ENCODE peak calls at places on chromosomes 2 and 18, in eight cellular contexts. S, W, T, A, R, O, F and E are unnamed samples.

GRCh38 chr2:171210216-171210863 is 49.6 kb upstream of the TLK1 start:
- DNase-seq in S (no peak), W (no peak), T (no peak), A (no peak), R (no peak), O (no peak), F (no peak), E (no peak)

GRCh38 chr2:111121028-111121872 is 536 bp downstream of the BCL2L11 start:
- DNase-seq in S (peak), W (peak), T (peak), A (peak), R (peak), O (no peak), F (peak), E (peak)

GRCh38 chr18:36460324-36460850 is 162.9 kb downstream of the FHOD3 start:
- DNase-seq in S (no peak), W (no peak), T (no peak), A (no peak), R (no peak), O (no peak), F (no peak), E (no peak)

GRCh38 chr2:10584843-10585475 is 104.8 kb downstream of the NOL10 start:
- DNase-seq in S (no peak), W (no peak), T (no peak), A (no peak), R (no peak), O (no peak), F (no peak), E (no peak)

GRCh38 chr2:223618172-223619035 is 16.2 kb upstream of the SCG2 start:
- DNase-seq in S (no peak), W (no peak), T (no peak), A (peak), R (no peak), O (no peak), F (no peak), E (no peak)

GRCh38 chr2:30670453-30670852 is 136.8 kb downstream of the CAPN13 start:
- DNase-seq in S (no peak), W (no peak), T (no peak), A (no peak), R (peak), O (no peak), F (no peak), E (no peak)

GRCh38 chr2:158716921-158717320 is 78.2 kb upstream of the DAPL1 start:
- DNase-seq in S (no peak), W (no peak), T (no peak), A (no peak), R (no peak), O (no peak), F (no peak), E (no peak)

GRCh38 chr18:21745234-21745633 is 4.6 kb downstream of the MIB1 start:
- DNase-seq in S (no peak), W (no peak), T (no peak), A (peak), R (no peak), O (no peak), F (no peak), E (no peak)

GRCh38 chr18:45755936-45756335 is 32.0 kb downstream of the SLC14A1 start:
- DNase-seq in S (peak), W (peak), T (no peak), A (no peak), R (no peak), O (no peak), F (no peak), E (no peak)

GRCh38 chr2:66507673-66508127 is 72.8 kb downstream of the MEIS1 start:
- DNase-seq in S (no peak), W (no peak), T (no peak), A (no peak), R (no peak), O (no peak), F (no peak), E (no peak)

GRCh38 chr2:227462463-227462951 is 9.4 kb upstream of the AGFG1 start:
- DNase-seq in S (no peak), W (no peak), T (no peak), A (no peak), R (no peak), O (no peak), F (no peak), E (no peak)

GRCh38 chr2:64327510-64328414 is 126.2 kb upstream of the LGALSL start:
- DNase-seq in S (peak), W (peak), T (no peak), A (peak), R (peak), O (no peak), F (peak), E (no peak)

GRCh38 chr2:37904450-37904849 is 20.6 kb upstream of the RMDN2 start:
- DNase-seq in S (no peak), W (no peak), T (no peak), A (no peak), R (no peak), O (no peak), F (no peak), E (no peak)

GRCh38 chr2:144553379-144553778 is 33.5 kb upstream of the ZEB2 start:
- DNase-seq in S (no peak), W (no peak), T (no peak), A (no peak), R (no peak), O (no peak), F (no peak), E (peak)

GRCh38 chr2:48767330-48767729 is 11.8 kb upstream of the LHCGR start:
- DNase-seq in S (no peak), W (no peak), T (no peak), A (no peak), R (no peak), O (no peak), F (no peak), E (no peak)

GRCh38 chr18:36769611-36770314 is 59.0 kb downstream of the TPGS2 start:
- DNase-seq in S (no peak), W (no peak), T (no peak), A (peak), R (no peak), O (peak), F (no peak), E (no peak)

GRCh38 chr2:172674034-172674967 is 61.3 kb upstream of the RAPGEF4 start:
- DNase-seq in S (peak), W (peak), T (no peak), A (no peak), R (no peak), O (no peak), F (peak), E (no peak)

GRCh38 chr18:13236411-13236810 is 17.9 kb downstream of the LDLRAD4 start:
- DNase-seq in S (no peak), W (no peak), T (no peak), A (no peak), R (no peak), O (no peak), F (peak), E (no peak)

GRCh38 chr2:162073776-162074578 is at the start of gene DPP4:
- DNase-seq in S (peak), W (peak), T (no peak), A (peak), R (peak), O (no peak), F (peak), E (no peak)

GRCh38 chr2:76197842-76198448 is 487.2 kb upstream of the GCFC2 start:
- DNase-seq in S (peak), W (peak), T (no peak), A (peak), R (peak), O (peak), F (no peak), E (peak)

GRCh38 chr2:11833601-11834000 is 87.2 kb downstream of the LPIN1 start:
- DNase-seq in S (no peak), W (no peak), T (no peak), A (peak), R (no peak), O (no peak), F (no peak), E (no peak)

GRCh38 chr2:195202163-195202845 is 454.7 kb upstream of the SLC39A10 start:
- DNase-seq in S (no peak), W (no peak), T (no peak), A (peak), R (no peak), O (no peak), F (no peak), E (peak)

GRCh38 chr2:168316073-168316440 is 68.7 kb upstream of the STK39 start:
- DNase-seq in S (no peak), W (no peak), T (no peak), A (no peak), R (no peak), O (no peak), F (no peak), E (no peak)

GRCh38 chr2:237109421-237109820 is 23.7 kb downstream of the COPS8 start:
- DNase-seq in S (no peak), W (no peak), T (no peak), A (no peak), R (no peak), O (no peak), F (no peak), E (no peak)

GRCh38 chr2:143692162-143692561 is 562.9 kb downstream of the ARHGAP15 start:
- DNase-seq in S (no peak), W (no peak), T (no peak), A (no peak), R (no peak), O (no peak), F (no peak), E (no peak)

GRCh38 chr2:66481100-66481549 is 46.2 kb downstream of the MEIS1 start:
- DNase-seq in S (no peak), W (peak), T (no peak), A (peak), R (no peak), O (no peak), F (no peak), E (peak)

GRCh38 chr2:152058655-152059054 is 40.2 kb downstream of the CACNB4 start:
- DNase-seq in S (no peak), W (no peak), T (no peak), A (no peak), R (no peak), O (no peak), F (no peak), E (no peak)

GRCh38 chr2:45119038-45119437 is 109.8 kb upstream of the SIX2 start:
- DNase-seq in S (no peak), W (no peak), T (no peak), A (no peak), R (no peak), O (no peak), F (no peak), E (peak)

GRCh38 chr18:76524900-76525698 is 30.1 kb upstream of the ZNF516 start:
- DNase-seq in S (peak), W (no peak), T (no peak), A (no peak), R (no peak), O (no peak), F (no peak), E (no peak)
- TF ChIP-seq POLR2A in S (no peak), W (no peak), T (no peak), A (no peak), R (no peak), O (no peak), F (no peak), E (no peak)

GRCh38 chr2:146992466-146992865 is 852.4 kb upstream of the ACVR2A start:
- DNase-seq in S (no peak), W (no peak), T (no peak), A (no peak), R (no peak), O (no peak), F (no peak), E (no peak)

GRCh38 chr2:146992057-146992456 is 852.8 kb upstream of the ACVR2A start:
- DNase-seq in S (no peak), W (no peak), T (no peak), A (no peak), R (no peak), O (no peak), F (no peak), E (no peak)

GRCh38 chr2:146990311-146990781 is 854.5 kb upstream of the ACVR2A start:
- DNase-seq in S (no peak), W (no peak), T (no peak), A (no peak), R (no peak), O (no peak), F (no peak), E (no peak)

GRCh38 chr2:146987996-146988395 is 856.8 kb upstream of the ACVR2A start:
- DNase-seq in S (no peak), W (no peak), T (no peak), A (no peak), R (no peak), O (no peak), F (no peak), E (no peak)

DNA sequence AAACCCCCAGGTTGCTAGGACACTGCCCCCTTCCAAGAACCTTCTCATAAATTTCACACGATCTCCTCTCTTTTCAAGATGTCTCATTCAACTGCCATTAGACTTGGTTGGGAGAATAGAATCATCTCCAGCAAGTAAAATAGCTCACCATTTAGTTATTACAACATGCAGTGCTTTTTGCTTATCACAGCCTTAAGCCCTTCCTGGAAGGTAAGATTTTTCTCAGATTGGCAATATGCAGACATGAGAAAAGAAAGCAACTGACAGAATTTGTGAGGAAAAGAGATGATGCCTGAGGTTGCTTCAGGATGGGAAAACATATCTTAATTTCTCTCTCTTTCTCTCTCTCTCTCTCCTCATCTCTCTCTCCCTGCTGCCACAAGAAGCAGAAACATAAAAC is 855.1 kb upstream of the ACVR2A start:
- DNase-seq in S (no peak), W (no peak), T (no peak), A (no peak), R (no peak), O (no peak), F (no peak), E (no peak)
- TF ChIP-seq POLR2A in S (no peak), W (no peak), T (no peak), A (no peak), R (no peak), O (no peak), F (no peak), E (no peak)

GRCh38 chr2:16581241-16581640 is 84.4 kb downstream of the CYRIA start:
- DNase-seq in S (no peak), W (no peak), T (no peak), A (no peak), R (no peak), O (no peak), F (no peak), E (no peak)

DNA sequence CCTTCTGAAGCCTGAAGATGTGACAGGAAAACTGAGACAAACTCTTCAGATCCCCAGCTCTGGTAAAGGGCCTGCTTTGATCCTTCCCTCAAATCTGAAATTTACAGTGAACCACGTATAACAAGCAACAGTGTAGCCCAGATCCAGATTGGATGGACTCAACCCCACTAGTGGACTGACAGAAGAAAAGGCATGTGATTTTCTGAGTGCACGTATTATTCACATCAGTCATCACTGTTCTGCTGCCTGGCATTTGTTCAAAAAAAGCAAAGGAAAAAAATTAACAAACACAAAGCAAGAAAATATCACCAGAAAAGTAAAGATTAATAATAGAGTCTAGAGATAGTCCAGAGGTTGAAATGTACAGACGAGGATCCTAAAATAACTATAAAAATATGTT is 87.6 kb downstream of the CYRIA start:
- DNase-seq in S (no peak), W (no peak), T (no peak), A (no peak), R (no peak), O (no peak), F (no peak), E (no peak)
- TF ChIP-seq POLR2A in S (no peak), W (no peak), T (no peak), A (no peak), R (no peak), O (no peak), F (no peak), E (no peak)

GRCh38 chr2:201257941-201258665 is 2.2 kb upstream of the CASP8 start:
- DNase-seq in S (peak), W (peak), T (peak), A (peak), R (peak), O (peak), F (peak), E (peak)
- TF ChIP-seq POLR2A in S (no peak), W (no peak), T (peak), A (peak), R (no peak), O (peak), F (no peak), E (no peak)

GRCh38 chr2:101766871-101767739 is 69.6 kb downstream of the MAP4K4 start:
- DNase-seq in S (no peak), W (no peak), T (no peak), A (no peak), R (no peak), O (no peak), F (no peak), E (peak)
- TF ChIP-seq POLR2A in S (no peak), W (no peak), T (no peak), A (no peak), R (no peak), O (no peak), F (no peak), E (no peak)